ENCODE peak calls at places on chromosome 11, in six cellular contexts. C, K, Q, Z, N and W are unnamed samples.

GRCh38 chr11:111911563-111912401 is at the start of gene CRYAB:
- DNase-seq in C (peak), K (peak), Q (no peak), Z (peak), N (no peak), W (no peak)

GRCh38 chr11:7014118-7014517 is 6.0 kb downstream of the ZNF214 start:
- DNase-seq in C (no peak), K (no peak), Q (no peak), Z (no peak), N (no peak), W (no peak)

GRCh38 chr11:69209936-69210659 is 54.4 kb downstream of the SMIM38 start:
- DNase-seq in C (no peak), K (no peak), Q (no peak), Z (peak), N (no peak), W (no peak)

GRCh38 chr11:120372296-120372695 is 36.1 kb downstream of the ARHGEF12 start:
- DNase-seq in C (no peak), K (no peak), Q (no peak), Z (no peak), N (no peak), W (no peak)

GRCh38 chr11:15107730-15108515 is 6.8 kb upstream of the INSC start:
- DNase-seq in C (no peak), K (no peak), Q (no peak), Z (no peak), N (no peak), W (no peak)

GRCh38 chr11:103031834-103032233 is 60.1 kb downstream of the DCUN1D5 start:
- DNase-seq in C (no peak), K (no peak), Q (no peak), Z (no peak), N (no peak), W (no peak)

GRCh38 chr11:109514313-109515018 is 92.5 kb downstream of the C11orf87 start:
- DNase-seq in C (no peak), K (no peak), Q (no peak), Z (no peak), N (no peak), W (no peak)

GRCh38 chr11:129408865-129409444 is 33.3 kb downstream of the BARX2 start:
- DNase-seq in C (no peak), K (no peak), Q (no peak), Z (no peak), N (no peak), W (no peak)

GRCh38 chr11:57342702-57343101 is 4.5 kb downstream of the P2RX3 start:
- DNase-seq in C (no peak), K (no peak), Q (no peak), Z (no peak), N (no peak), W (no peak)

GRCh38 chr11:35663408-35663702 is 780 bp downstream of the TRIM44 start:
- DNase-seq in C (no peak), K (no peak), Q (no peak), Z (no peak), N (no peak), W (no peak)

GRCh38 chr11:16814410-16815046 is 76.1 kb downstream of the C11orf58 start:
- DNase-seq in C (no peak), K (no peak), Q (no peak), Z (no peak), N (no peak), W (no peak)

GRCh38 chr11:78257654-78258053 is 68.9 kb downstream of the USP35 start:
- DNase-seq in C (no peak), K (no peak), Q (no peak), Z (no peak), N (no peak), W (no peak)

GRCh38 chr11:76025068-76025467 is 181.2 kb downstream of the WNT11 start:
- DNase-seq in C (peak), K (no peak), Q (no peak), Z (peak), N (no peak), W (no peak)

GRCh38 chr11:1758611-1759150 is 5.0 kb downstream of the CTSD start:
- DNase-seq in C (no peak), K (no peak), Q (no peak), Z (no peak), N (no peak), W (no peak)

GRCh38 chr11:200224-201003 is 6.8 kb downstream of the BET1L start:
- DNase-seq in C (no peak), K (no peak), Q (no peak), Z (no peak), N (no peak), W (no peak)

GRCh38 chr11:61531033-61531432 is 22.5 kb downstream of the LRRC10B start:
- DNase-seq in C (no peak), K (no peak), Q (no peak), Z (no peak), N (no peak), W (no peak)

GRCh38 chr11:118265954-118266353 is 1.9 kb upstream of the MPZL2 start:
- DNase-seq in C (peak), K (no peak), Q (no peak), Z (no peak), N (no peak), W (no peak)

GRCh38 chr11:40129276-40129675 is 1330.2 kb downstream of the LRRC4C start:
- DNase-seq in C (no peak), K (no peak), Q (no peak), Z (no peak), N (no peak), W (no peak)

GRCh38 chr11:83639995-83640758 is 354.0 kb upstream of the CCDC90B start:
- DNase-seq in C (no peak), K (no peak), Q (no peak), Z (no peak), N (no peak), W (no peak)